ENCODE peak calls at places on chromosomes 16 and 17, in six cellular contexts. V is NCI-H69, Z is fibroblast of the aortic adventitia, H is neuronal stem cell, O is HFFc6, K is activated T-cell treated with anti-CD3 and anti-CD28 coated beads for 24 hours. T is an unnamed sample.

GRCh38 chr17:42706732-42707131 is 24.4 kb downstream of the CNTNAP1 start:
- DNase-seq in V (no peak), Z (no peak), H (no peak), O (no peak), K (peak), T (no peak)

GRCh38 chr16:87201777-87202176 is 115.4 kb downstream of the C16orf95 start:
- DNase-seq in V (no peak), Z (peak), H (no peak), O (no peak), K (no peak), T (no peak)

GRCh38 chr17:75159196-75160031 is 5.1 kb upstream of the JPT1 start:
- DNase-seq in V (no peak), Z (peak), H (no peak), O (peak), K (no peak), T (no peak)

GRCh38 chr16:87826798-87827587 is 42.3 kb downstream of the SLC7A5 start:
- DNase-seq in V (no peak), Z (no peak), H (no peak), O (no peak), K (no peak), T (no peak)

GRCh38 chr17:73492802-73493139 is 151.5 kb downstream of the SDK2 start:
- DNase-seq in V (peak), Z (no peak), H (no peak), O (no peak), K (no peak), T (no peak)

GRCh38 chr16:73196670-73197069 is 148.7 kb upstream of the ZFHX3 start:
- DNase-seq in V (peak), Z (peak), H (peak), O (peak), K (peak), T (peak)

GRCh38 chr17:61335105-61335844 is 64.4 kb upstream of the TBX2 start:
- DNase-seq in V (peak), Z (peak), H (no peak), O (peak), K (no peak), T (peak)

GRCh38 chr16:85433477-85433876 is 179.6 kb upstream of the GSE1 start:
- DNase-seq in V (no peak), Z (no peak), H (no peak), O (no peak), K (no peak), T (no peak)

GRCh38 chr16:49773534-49774486 is 82.1 kb downstream of the ZNF423 start:
- DNase-seq in V (peak), Z (no peak), H (no peak), O (no peak), K (no peak), T (no peak)

GRCh38 chr16:7211781-7212180 is 120.9 kb upstream of the RBFOX1 start:
- DNase-seq in V (no peak), Z (no peak), H (no peak), O (no peak), K (no peak), T (no peak)

GRCh38 chr17:774320-774584 is 7.8 kb downstream of the GLOD4 start:
- DNase-seq in V (no peak), Z (no peak), H (no peak), O (no peak), K (no peak), T (no peak)

GRCh38 chr16:49473773-49474172 is 100.2 kb downstream of the C16orf78 start:
- DNase-seq in V (no peak), Z (no peak), H (no peak), O (no peak), K (no peak), T (no peak)

GRCh38 chr16:58490100-58490499 is 9.8 kb upstream of the NDRG4 start:
- DNase-seq in V (no peak), Z (no peak), H (no peak), O (no peak), K (no peak), T (no peak)

GRCh38 chr16:54846761-54847160 is 83.9 kb upstream of the IRX5 start:
- DNase-seq in V (no peak), Z (peak), H (no peak), O (no peak), K (no peak), T (no peak)

GRCh38 chr16:53960954-53961616 is 257.1 kb downstream of the FTO start:
- DNase-seq in V (peak), Z (no peak), H (no peak), O (no peak), K (no peak), T (no peak)

GRCh38 chr17:61648587-61648986 is 57.6 kb upstream of the NACA2 start:
- DNase-seq in V (no peak), Z (no peak), H (no peak), O (no peak), K (no peak), T (no peak)

GRCh38 chr17:38410201-38410600 is 18.1 kb upstream of the ARHGAP23 start:
- DNase-seq in V (no peak), Z (no peak), H (no peak), O (no peak), K (no peak), T (no peak)

GRCh38 chr16:46986896-46987295 is 13.4 kb upstream of the DNAJA2 start:
- DNase-seq in V (no peak), Z (peak), H (no peak), O (no peak), K (no peak), T (no peak)

T was measured in brain pericyte.